ENCODE peak calls at places on chromosomes 16 and 17, in ten cellular contexts. L is stimulated activated CD4-positive, alpha-beta T cell treated with anti-CD3 and anti-CD28 coated beads, TNF-alpha, amount 100 ng/mL, for 24 hours; J is T-helper 1 cell; Z is endodermal cell; T is AG04450; K is ELR; A is NCI-H2081 treated with DMSO at 0.1 percent for 48 hours; D is GM10248; M is fibroblast of lung; C is posterior cingulate gyrus. I is an unnamed sample.

GRCh38 chr17:6173653-6174052 is 103.5 kb downstream of the WSCD1 start:
- DNase-seq in A (no peak), L (no peak), D (no peak), T (no peak), C (no peak), K (no peak), M (no peak), J (no peak), Z (peak; percentile 55), I (no peak)

GRCh38 chr16:84820305-84820684 is 510 bp downstream of the CRISPLD2 start:
- DNase-seq in A (no peak), K (peak; percentile 52), D (no peak), L (no peak), T (no peak), C (no peak), M (peak; percentile 27), J (no peak), Z (no peak), I (no peak)

GRCh38 chr16:88649195-88649923 is 1.5 kb downstream of the CYBA start:
- DNase-seq in M (no peak), C (no peak), Z (no peak), T (no peak), L (no peak), A (no peak), D (no peak), K (no peak), J (no peak), I (no peak)

GRCh38 chr17:74532115-74532514 is 840 bp upstream of the CD300LB start:
- DNase-seq in A (no peak), T (no peak), L (no peak), J (no peak), M (no peak), D (peak; percentile 16), Z (peak; percentile 79), K (no peak), C (no peak), I (no peak)

GRCh38 chr16:66007717-66008116 is 358.8 kb upstream of the CDH5 start:
- DNase-seq in A (no peak), Z (peak; percentile 46), M (peak; percentile 80), T (peak; percentile 63), J (no peak), C (no peak), L (no peak), D (no peak), K (peak; percentile 50), I (no peak)

GRCh38 chr17:57939797-57940196 is 15.4 kb downstream of the CUEDC1 start:
- DNase-seq in T (no peak), A (peak; percentile 53), J (no peak), K (no peak), Z (no peak), M (no peak), L (no peak), D (peak; percentile 77), C (no peak), I (no peak)

GRCh38 chr17:80270104-80270503 is 9.5 kb downstream of the RNF213 start:
- DNase-seq in M (no peak), D (no peak), L (no peak), C (no peak), T (no peak), K (no peak), J (no peak), A (no peak), Z (peak; percentile 94), I (no peak)

GRCh38 chr17:55266051-55266957 is 1.5 kb downstream of the HLF start:
- DNase-seq in L (no peak), M (no peak), D (no peak), A (no peak), K (no peak), Z (peak; percentile 77), C (no peak), J (no peak), T (no peak), I (no peak)

GRCh38 chr17:8707591-8708453 is 36.8 kb downstream of the CCDC42 start:
- DNase-seq in Z (peak; percentile 35), J (no peak), K (no peak), T (no peak), C (no peak), A (no peak), L (no peak), M (no peak), D (no peak), I (no peak)

GRCh38 chr17:49343273-49343672 is 18.8 kb downstream of the ZNF652 start:
- DNase-seq in M (no peak), Z (no peak), D (no peak), K (peak; percentile 63), T (no peak), A (no peak), J (peak; percentile 54), L (no peak), C (no peak), I (no peak)

GRCh38 chr17:82012482-82013295 is 10.0 kb downstream of the CENPX start:
- DNase-seq in T (no peak), K (no peak), A (no peak), M (peak; percentile 9), J (no peak), Z (no peak), C (no peak), L (no peak), D (no peak), I (no peak)

GRCh38 chr17:11282586-11282985 is 41.6 kb downstream of the SHISA6 start:
- DNase-seq in T (no peak), M (no peak), A (no peak), C (no peak), L (no peak), K (no peak), Z (no peak), J (no peak), D (no peak), I (no peak)

GRCh38 chr17:27649929-27650328 is 18.9 kb downstream of the LGALS9 start:
- DNase-seq in T (no peak), C (peak; percentile 62), D (no peak), L (no peak), K (no peak), Z (no peak), M (no peak), A (no peak), J (no peak), I (no peak)

GRCh38 chr17:59829217-59830006 is 63.3 kb downstream of the TUBD1 start:
- DNase-seq in M (peak; percentile 96), K (peak; percentile 100), A (peak; percentile 99), Z (no peak), D (peak; percentile 65), C (no peak), L (no peak), T (peak; percentile 77), J (peak; percentile 97), I (no peak)